ENCODE peak calls at places on chromosome 13, in six cellular contexts. J is cardiac muscle cell, P is RWPE1, X is colonic mucosa, T is coronary artery, Y is neural progenitor cell. E is an unnamed sample.

GRCh38 chr13:97978661-97979450 is 25.4 kb downstream of the IPO5 start:
- DNase-seq in J (peak), P (no peak), X (no peak), T (no peak), Y (peak), E (no peak)

GRCh38 chr13:98370806-98371553 is 193.9 kb upstream of the RNF113B start:
- DNase-seq in J (peak), P (no peak), X (no peak), T (no peak), Y (no peak), E (no peak)

GRCh38 chr13:81078048-81078447 is 737.1 kb upstream of the SPRY2 start:
- DNase-seq in J (no peak), P (no peak), X (no peak), T (no peak), Y (no peak), E (no peak)

GRCh38 chr13:28131646-28132045 is 6.7 kb upstream of the PAN3 start:
- DNase-seq in J (no peak), P (no peak), X (no peak), T (no peak), Y (no peak), E (no peak)

GRCh38 chr13:60174113-60174512 is 10.4 kb upstream of the DIAPH3 start:
- DNase-seq in J (no peak), P (no peak), X (no peak), T (no peak), Y (no peak), E (no peak)

GRCh38 chr13:24724714-24725113 is 39.3 kb upstream of the RNF17 start:
- DNase-seq in J (no peak), P (no peak), X (no peak), T (no peak), Y (no peak), E (peak)

GRCh38 chr13:98399756-98400155 is 177.2 kb downstream of the STK24 start:
- DNase-seq in J (no peak), P (no peak), X (no peak), T (no peak), Y (no peak), E (no peak)

GRCh38 chr13:36454121-36454520 is 21.8 kb downstream of the CCNA1 start:
- DNase-seq in J (no peak), P (no peak), X (no peak), T (no peak), Y (no peak), E (no peak)

GRCh38 chr13:58024103-58024502 is 392.6 kb downstream of the PCDH17 start:
- DNase-seq in J (no peak), P (no peak), X (no peak), T (no peak), Y (no peak), E (no peak)

GRCh38 chr13:112885782-112886268 is 83.2 kb upstream of the MCF2L start:
- DNase-seq in J (peak), P (peak), X (peak), T (peak), Y (peak), E (no peak)

GRCh38 chr13:35630551-35631275 is 154.2 kb upstream of the MAB21L1 start:
- DNase-seq in J (peak), P (peak), X (no peak), T (no peak), Y (peak), E (no peak)

GRCh38 chr13:113105032-113105993 is at the start of gene F7:
- DNase-seq in J (no peak), P (no peak), X (peak), T (no peak), Y (no peak), E (peak)

GRCh38 chr13:97459215-97459772 is 25.3 kb downstream of the RAP2A start:
- DNase-seq in J (no peak), P (no peak), X (no peak), T (no peak), Y (no peak), E (no peak)

GRCh38 chr13:25375727-25376358 is 4.1 kb downstream of the ATP8A2 start:
- DNase-seq in J (peak), P (peak), X (peak), T (no peak), Y (peak), E (no peak)

GRCh38 chr13:98335721-98336120 is 158.7 kb upstream of the RNF113B start:
- DNase-seq in J (no peak), P (no peak), X (no peak), T (no peak), Y (peak), E (no peak)

GRCh38 chr13:95228130-95228529 is 73.1 kb downstream of the ABCC4 start:
- DNase-seq in J (no peak), P (no peak), X (no peak), T (no peak), Y (no peak), E (no peak)

GRCh38 chr13:99501952-99502310 is 659 bp downstream of the TM9SF2 start:
- DNase-seq in J (peak), P (no peak), X (peak), T (no peak), Y (no peak), E (peak)

GRCh38 chr13:98977568-98978270 is at the start of gene DOCK9:
- DNase-seq in J (peak), P (peak), X (peak), T (no peak), Y (peak), E (peak)

GRCh38 chr13:76976929-76977328 is 15.0 kb upstream of the CLN5 start:
- DNase-seq in J (no peak), P (no peak), X (no peak), T (no peak), Y (no peak), E (no peak)

DNA sequence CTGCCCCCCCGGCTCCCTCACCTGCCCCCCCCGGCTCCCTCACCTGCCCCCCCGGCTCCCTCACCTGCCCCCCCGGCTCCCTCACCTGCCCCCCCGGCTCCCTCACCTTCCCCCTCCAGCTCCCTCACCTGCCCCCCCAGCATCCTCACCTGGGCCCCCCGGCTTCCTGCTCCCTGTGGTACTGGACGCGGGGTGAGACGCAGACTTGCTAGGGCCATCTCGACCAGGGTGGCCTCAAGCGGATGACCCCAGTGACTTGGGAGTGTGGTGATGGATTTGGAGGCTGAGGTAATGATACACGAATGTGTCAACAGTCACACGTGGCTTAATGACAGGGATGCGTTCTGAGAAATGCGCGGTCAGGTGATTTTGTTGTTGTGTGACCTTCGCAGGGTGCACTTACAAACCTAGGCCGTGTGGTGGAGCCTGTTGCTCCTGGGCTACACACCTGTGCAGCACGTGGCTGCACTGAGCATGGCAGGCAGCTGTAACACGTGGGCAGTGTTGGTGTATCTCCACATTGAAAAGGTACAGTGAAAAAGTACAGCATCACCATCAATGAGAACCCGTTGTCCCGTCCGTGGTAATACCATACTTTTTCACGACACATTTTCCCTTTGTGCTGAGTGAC is 197.8 kb downstream of the TEX29 start:
- DNase-seq in J (no peak), P (no peak), X (no peak), T (no peak), Y (no peak), E (no peak)
- TF ChIP-seq CTCF in J (no peak), P (no peak), X (no peak), T (no peak), Y (no peak), E (no peak)

DNA sequence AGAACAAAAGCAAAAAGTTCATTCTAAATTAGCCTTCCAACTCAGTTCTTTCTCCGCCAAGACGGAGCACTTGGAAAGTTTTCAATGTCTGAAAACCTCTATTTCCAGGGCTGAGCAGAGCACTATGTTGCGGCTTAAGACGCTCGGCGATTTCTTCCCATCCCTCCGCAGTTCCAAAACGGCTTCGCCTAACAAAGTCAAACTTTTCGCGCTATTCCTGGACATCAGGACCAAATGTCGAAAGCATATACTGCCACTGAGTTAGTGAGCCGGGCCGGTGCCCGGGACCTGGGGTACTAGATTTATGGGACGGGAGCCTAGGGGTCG is 771 bp downstream of the RCBTB2 start:
- DNase-seq in J (peak), P (no peak), X (peak), T (no peak), Y (peak), E (no peak)
- H3K27ac ChIP-seq in J (peak), P (peak), X (peak), T (peak), Y (peak), E (peak)

DNA sequence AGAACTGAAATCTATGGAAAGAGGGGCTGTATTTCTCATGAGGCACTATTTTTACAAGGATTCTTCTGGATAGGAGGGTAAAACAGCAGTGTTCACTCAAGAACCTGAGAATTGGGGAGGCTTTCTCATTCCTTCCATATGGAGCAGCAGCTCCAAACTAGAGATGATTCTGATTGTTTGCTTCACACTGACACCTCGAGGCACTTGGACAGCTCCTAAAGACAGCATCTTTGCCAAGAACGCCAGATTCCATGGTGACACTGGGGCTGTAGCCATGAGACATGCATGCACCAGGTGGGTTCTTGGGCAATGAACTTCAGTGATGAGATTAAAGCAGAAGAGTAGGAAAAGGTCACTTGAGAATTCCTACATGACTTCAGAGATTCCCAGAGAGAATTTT is 361.5 kb upstream of the HTR2A start:
- DNase-seq in J (no peak), P (no peak), X (no peak), T (no peak), Y (no peak), E (no peak)
- TF ChIP-seq CTCF in J (no peak), P (no peak), X (no peak), T (no peak), Y (no peak), E (no peak)

DNA sequence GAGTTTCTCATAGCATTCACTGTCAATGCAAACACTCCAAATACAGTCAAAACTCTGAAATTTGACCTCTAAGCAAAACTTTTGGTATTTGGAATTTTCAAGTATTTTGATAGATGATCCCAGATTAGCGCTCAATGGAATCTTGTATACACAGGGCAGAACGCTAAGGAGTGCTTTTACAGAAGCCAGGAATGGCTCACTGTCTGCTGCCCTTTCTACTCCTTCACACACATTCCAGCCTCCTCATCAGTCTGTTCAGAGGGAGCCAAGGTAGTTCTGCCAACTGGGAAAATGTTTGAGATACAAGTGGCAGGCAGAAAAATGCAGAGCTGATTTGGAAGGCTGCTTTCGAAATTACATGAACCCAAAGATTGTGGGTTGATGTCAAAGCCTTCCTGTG is 4.4 kb upstream of the STARD13 start:
- DNase-seq in J (no peak), P (no peak), X (no peak), T (no peak), Y (no peak), E (no peak)
- H3K27ac ChIP-seq in J (no peak), P (no peak), X (no peak), T (peak), Y (no peak), E (no peak)

GRCh38 chr13:23715762-23716235 is 145.6 kb downstream of the TNFRSF19 start:
- DNase-seq in J (no peak), P (no peak), X (no peak), T (no peak), Y (no peak), E (no peak)
- TF ChIP-seq CTCF in J (peak), P (no peak), X (no peak), T (no peak), Y (no peak), E (no peak)

E was measured in Peyer's patch.